ENCODE peak calls at places on chromosome 22, in seven cellular contexts. B is mammary epithelial cell, X is heart right ventricle, J is lower lobe of right lung, L is breast epithelium, F is pancreas, H is tibial nerve. D is an unnamed sample. For H3K4me1, the result is how much of the 10 kb centered on the place peaks cover.

GRCh38 chr22:17926516-17926915 is 97.8 kb downstream of the MICAL3 start:
- DNase-seq in B (no peak), F (no peak), J (no peak), X (no peak), H (no peak), L (no peak), D (no peak)

GRCh38 chr22:43185860-43186261 is 1.1 kb downstream of the TTLL12 start:
- DNase-seq in L (peak), B (peak), H (peak), J (no peak), X (peak), F (peak), D (no peak)

GRCh38 chr22:42158456-42159132 is 28.0 kb upstream of the CYP2D6 start:
- DNase-seq in J (no peak), B (no peak), F (no peak), H (no peak), X (no peak), L (no peak), D (no peak)

GRCh38 chr22:33104192-33104591 is 46.0 kb upstream of the SYN3 start:
- DNase-seq in L (no peak), J (no peak), F (no peak), X (no peak), B (no peak), H (no peak), D (no peak)

GRCh38 chr22:41818596-41818995 is 14.3 kb upstream of the SREBF2 start:
- DNase-seq in X (no peak), H (no peak), B (no peak), F (no peak), J (no peak), L (no peak), D (no peak)

GRCh38 chr22:32177221-32177765 is 18.2 kb upstream of the C22orf42 start:
- DNase-seq in X (no peak), F (no peak), H (no peak), L (no peak), J (no peak), B (no peak), D (no peak)

GRCh38 chr22:49234459-49234858 is 593.2 kb downstream of the BRD1 start:
- DNase-seq in X (no peak), J (no peak), F (no peak), B (no peak), H (no peak), L (peak), D (no peak)

GRCh38 chr22:50507991-50508884 is at the start of gene NCAPH2:
- DNase-seq in B (peak), L (peak), H (peak), J (peak), F (peak), X (peak), D (peak)

GRCh38 chr22:48703265-48703941 is 1124.3 kb downstream of the BRD1 start:
- DNase-seq in F (peak), L (no peak), B (no peak), X (no peak), J (peak), H (no peak), D (no peak)

GRCh38 chr22:19631899-19632670 is 82.2 kb upstream of the SEPTIN5 start:
- DNase-seq in B (no peak), L (no peak), J (no peak), F (no peak), X (no peak), H (no peak), D (no peak)

GRCh38 chr22:45617948-45618347 is 53.7 kb upstream of the ATXN10 start:
- DNase-seq in L (no peak), H (no peak), F (no peak), B (no peak), X (no peak), J (no peak), D (no peak)

GRCh38 chr22:18024276-18024939 is at the start of gene MICAL3:
- DNase-seq in H (peak), F (peak), L (peak), B (peak), X (no peak), J (no peak), D (peak)

GRCh38 chr22:49152930-49153770 is 674.5 kb downstream of the BRD1 start:
- DNase-seq in F (no peak), B (no peak), X (no peak), J (no peak), H (no peak), L (no peak), D (no peak)

GRCh38 chr22:48574776-48575566 is 1252.7 kb downstream of the BRD1 start:
- DNase-seq in X (no peak), J (peak), L (peak), B (peak), F (peak), H (no peak), D (no peak)

GRCh38 chr22:37910863-37911262 is 4.8 kb downstream of the MICALL1 start:
- DNase-seq in J (no peak), H (no peak), B (no peak), L (no peak), X (no peak), F (no peak), D (no peak)
- H3K4me1 ChIP-seq in J (under half), H (under half), B (under half), L (under half), X (under half), F (under half), D (under half)

GRCh38 chr22:38927033-38927789 is 30.2 kb upstream of the APOBEC3A start:
- DNase-seq in L (peak), B (no peak), J (peak), F (peak), H (peak), X (peak), D (no peak)
- H3K4me3 ChIP-seq in L (peak), B (no peak), J (peak), F (peak), H (peak), X (peak), D (no peak)

GRCh38 chr22:22694106-22694505 is 49.7 kb downstream of the GGTLC2 start:
- DNase-seq in B (no peak), J (no peak), X (no peak), L (no peak), F (no peak), H (no peak), D (no peak)

GRCh38 chr22:22691716-22692701 is 47.6 kb downstream of the GGTLC2 start:
- DNase-seq in H (no peak), B (no peak), F (no peak), J (no peak), X (no peak), L (no peak), D (no peak)

GRCh38 chr22:22693531-22693884 is 49.1 kb downstream of the GGTLC2 start:
- DNase-seq in B (no peak), X (no peak), F (no peak), J (no peak), L (no peak), H (no peak), D (no peak)

GRCh38 chr22:22691055-22691454 is 46.6 kb downstream of the GGTLC2 start:
- DNase-seq in H (no peak), X (no peak), B (no peak), F (no peak), J (no peak), L (no peak), D (no peak)

GRCh38 chr22:22692707-22693530 is 48.5 kb downstream of the GGTLC2 start:
- DNase-seq in B (peak), H (no peak), L (no peak), F (peak), J (no peak), X (no peak), D (peak)
- H3K27ac ChIP-seq in B (no peak), H (peak), L (no peak), F (peak), J (no peak), X (no peak), D (no peak)

GRCh38 chr22:37288521-37288920 is 6.2 kb downstream of the CYTH4 start:
- DNase-seq in J (no peak), B (no peak), X (no peak), F (no peak), L (no peak), H (no peak), D (no peak)

GRCh38 chr22:37287550-37287951 is 5.2 kb downstream of the CYTH4 start:
- DNase-seq in X (no peak), F (no peak), B (peak), H (no peak), J (no peak), L (no peak), D (no peak)

GRCh38 chr22:37291559-37292298 is 9.4 kb downstream of the CYTH4 start:
- DNase-seq in F (no peak), L (no peak), X (no peak), H (no peak), B (no peak), J (no peak), D (no peak)

GRCh38 chr22:37290737-37291136 is 8.4 kb downstream of the CYTH4 start:
- DNase-seq in X (no peak), J (no peak), H (no peak), B (peak), F (no peak), L (no peak), D (no peak)

DNA sequence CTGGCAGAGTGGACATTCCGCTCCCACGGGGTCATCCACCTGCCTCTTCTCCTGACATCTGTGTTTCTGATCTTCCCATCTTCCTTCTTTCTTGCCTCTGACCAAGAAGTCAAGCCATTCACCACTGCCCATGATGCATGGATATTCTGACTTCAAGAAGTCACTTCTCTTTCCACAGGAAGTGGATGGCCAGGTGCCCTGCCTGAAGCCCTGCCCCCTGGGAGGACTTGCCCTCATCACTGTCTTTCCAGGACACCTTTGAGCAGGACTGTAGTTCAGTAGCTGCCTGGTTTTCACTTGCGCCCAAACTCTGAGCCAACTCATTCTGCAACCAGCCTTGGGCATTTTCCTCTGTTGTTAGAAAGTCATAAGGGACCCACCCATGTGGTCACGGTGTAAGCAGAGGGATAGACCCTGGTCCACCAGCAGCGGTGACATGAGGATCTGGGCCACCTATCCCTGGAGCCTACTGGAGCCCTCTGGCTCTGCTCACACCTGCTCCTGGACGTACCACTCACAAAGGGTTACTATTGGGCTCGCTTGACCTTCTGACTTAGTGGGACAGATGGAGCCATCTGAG is 6.9 kb downstream of the CYTH4 start:
- DNase-seq in F (no peak), J (no peak), X (no peak), L (no peak), H (no peak), B (no peak), D (no peak)
- H3K4me1 ChIP-seq in F (under half), J (under half), X (under half), L (under half), H (under half), B (under half), D (under half)

GRCh38 chr22:39315389-39315788 is 4.0 kb downstream of the RPL3 start:
- DNase-seq in X (no peak), F (no peak), L (no peak), H (no peak), J (no peak), B (no peak), D (no peak)

GRCh38 chr22:39312410-39312809 is 7.0 kb downstream of the RPL3 start:
- DNase-seq in B (no peak), H (no peak), L (no peak), X (no peak), F (no peak), J (no peak), D (no peak)

GRCh38 chr22:39316440-39317083 is 2.9 kb downstream of the RPL3 start:
- DNase-seq in L (peak), H (peak), B (peak), X (peak), J (peak), F (peak), D (peak)

GRCh38 chr22:39313258-39314001 is 6.0 kb downstream of the RPL3 start:
- DNase-seq in F (no peak), X (no peak), L (peak), B (no peak), H (no peak), J (no peak), D (no peak)

GRCh38 chr22:39314251-39314971 is 5.0 kb downstream of the RPL3 start:
- DNase-seq in L (no peak), X (no peak), B (no peak), H (no peak), J (no peak), F (no peak), D (no peak)
- H3K4me3 ChIP-seq in L (no peak), X (no peak), B (peak), H (no peak), J (no peak), F (no peak), D (no peak)

GRCh38 chr22:36472689-36473088 is 8.8 kb downstream of the TXN2 start:
- DNase-seq in B (no peak), H (no peak), J (no peak), X (no peak), L (no peak), F (no peak), D (no peak)
- H3K27ac ChIP-seq in B (no peak), H (no peak), J (no peak), X (no peak), L (peak), F (no peak), D (no peak)

GRCh38 chr22:36162127-36163034 is 1.8 kb upstream of the APOL3 start:
- DNase-seq in X (no peak), F (no peak), J (no peak), H (no peak), B (no peak), L (no peak), D (peak)
- H3K4me1 ChIP-seq in X (under half), F (under half), J (half or more), H (under half), B (under half), L (under half), D (half or more)

GRCh38 chr22:23142546-23143105 is 836 bp upstream of the RSPH14 start:
- DNase-seq in F (no peak), X (no peak), B (no peak), J (no peak), L (no peak), H (no peak), D (no peak)

GRCh38 chr22:23144432-23144831 is 845 bp upstream of the RAB36 start:
- DNase-seq in X (no peak), J (no peak), L (no peak), B (no peak), F (no peak), H (no peak), D (no peak)

GRCh38 chr22:23143119-23143518 is 1.3 kb upstream of the RSPH14 start:
- DNase-seq in J (no peak), F (no peak), B (no peak), H (no peak), L (no peak), X (no peak), D (no peak)

GRCh38 chr22:23146842-23147205 is 1.5 kb downstream of the RAB36 start:
- DNase-seq in H (no peak), X (no peak), F (no peak), B (no peak), L (no peak), J (no peak), D (no peak)

GRCh38 chr22:23144926-23145906 is at the start of gene RAB36:
- DNase-seq in H (peak), B (peak), F (peak), X (peak), J (peak), L (peak), D (peak)
- H3K4me3 ChIP-seq in H (peak), B (peak), F (peak), X (peak), J (peak), L (peak), D (peak)

GRCh38 chr22:30314918-30315317 is 11.8 kb downstream of the TBC1D10A start:
- DNase-seq in J (no peak), F (no peak), B (peak), L (no peak), H (no peak), X (no peak), D (peak)
- H3K27ac ChIP-seq in J (peak), F (no peak), B (no peak), L (peak), H (no peak), X (no peak), D (peak)

GRCh38 chr22:22943521-22944267 is 56.1 kb downstream of the IGLL5 start:
- DNase-seq in L (no peak), X (peak), F (no peak), J (no peak), B (no peak), H (no peak), D (no peak)
- H3K4me1 ChIP-seq in L (under half), X (under half), F (under half), J (under half), B (under half), H (under half), D (under half)